ENCODE peak calls at places on chromosomes 11 and 22, in ten cellular contexts. One of them, this sample, is unnamed.

GRCh38 chr11:91257593-91258170 is 966.9 kb upstream of the FAT3 start:
- DNase-seq in COR-L47: no peak
- DNase-seq in cardiac muscle cell: no peak
- DNase-seq in HCT116: no peak
- DNase-seq in GDM1: no peak
- DNase-seq in stimulated activated CD4-positive, alpha-beta T cell treated with anti-CD3 and anti-CD28 coated beads, TNF-alpha, amount 100 ng/mL, for 48 hours: no peak
- DNase-seq in GM13976: no peak
- DNase-seq in GM13977: no peak
- DNase-seq in KG1: no peak
- DNase-seq in DMS79 treated with DMSO at 0.1 percent for 48 hours: no peak
- DNase-seq in this sample: no peak

GRCh38 chr11:26827567-26828037 is 105.7 kb upstream of the SLC5A12 start:
- DNase-seq in COR-L47: no peak
- DNase-seq in cardiac muscle cell: peak; percentile 2
- DNase-seq in HCT116: no peak
- DNase-seq in GDM1: no peak
- DNase-seq in stimulated activated CD4-positive, alpha-beta T cell treated with anti-CD3 and anti-CD28 coated beads, TNF-alpha, amount 100 ng/mL, for 48 hours: no peak
- DNase-seq in GM13976: no peak
- DNase-seq in GM13977: no peak
- DNase-seq in KG1: no peak
- DNase-seq in DMS79 treated with DMSO at 0.1 percent for 48 hours: no peak
- DNase-seq in this sample: no peak

GRCh38 chr22:19176175-19176630 is 2.3 kb downstream of the SLC25A1 start:
- DNase-seq in COR-L47: no peak
- DNase-seq in cardiac muscle cell: no peak
- DNase-seq in HCT116: no peak
- DNase-seq in GDM1: no peak
- DNase-seq in stimulated activated CD4-positive, alpha-beta T cell treated with anti-CD3 and anti-CD28 coated beads, TNF-alpha, amount 100 ng/mL, for 48 hours: no peak
- DNase-seq in GM13976: no peak
- DNase-seq in GM13977: no peak
- DNase-seq in KG1: no peak
- DNase-seq in DMS79 treated with DMSO at 0.1 percent for 48 hours: no peak
- DNase-seq in this sample: no peak

GRCh38 chr11:128775513-128775912 is 81.6 kb downstream of the FLI1 start:
- DNase-seq in COR-L47: no peak
- DNase-seq in cardiac muscle cell: no peak
- DNase-seq in HCT116: no peak
- DNase-seq in GDM1: no peak
- DNase-seq in stimulated activated CD4-positive, alpha-beta T cell treated with anti-CD3 and anti-CD28 coated beads, TNF-alpha, amount 100 ng/mL, for 48 hours: no peak
- DNase-seq in GM13976: no peak
- DNase-seq in GM13977: no peak
- DNase-seq in KG1: no peak
- DNase-seq in DMS79 treated with DMSO at 0.1 percent for 48 hours: no peak
- DNase-seq in this sample: no peak

GRCh38 chr11:110891411-110891810 is 179.2 kb upstream of the ARHGAP20 start:
- DNase-seq in COR-L47: no peak
- DNase-seq in cardiac muscle cell: no peak
- DNase-seq in HCT116: no peak
- DNase-seq in GDM1: no peak
- DNase-seq in stimulated activated CD4-positive, alpha-beta T cell treated with anti-CD3 and anti-CD28 coated beads, TNF-alpha, amount 100 ng/mL, for 48 hours: no peak
- DNase-seq in GM13976: no peak
- DNase-seq in GM13977: no peak
- DNase-seq in KG1: no peak
- DNase-seq in DMS79 treated with DMSO at 0.1 percent for 48 hours: no peak
- DNase-seq in this sample: no peak

GRCh38 chr11:124896071-124896750 is 1.5 kb downstream of the ROBO4 start:
- DNase-seq in COR-L47: no peak
- DNase-seq in cardiac muscle cell: no peak
- DNase-seq in HCT116: no peak
- DNase-seq in GDM1: no peak
- DNase-seq in stimulated activated CD4-positive, alpha-beta T cell treated with anti-CD3 and anti-CD28 coated beads, TNF-alpha, amount 100 ng/mL, for 48 hours: no peak
- DNase-seq in GM13976: no peak
- DNase-seq in GM13977: no peak
- DNase-seq in KG1: no peak
- DNase-seq in DMS79 treated with DMSO at 0.1 percent for 48 hours: no peak
- DNase-seq in this sample: peak; percentile 7

GRCh38 chr22:43094085-43094484 is 4.9 kb upstream of the TTLL1 start:
- DNase-seq in COR-L47: peak; percentile 20
- DNase-seq in cardiac muscle cell: no peak
- DNase-seq in HCT116: no peak
- DNase-seq in GDM1: no peak
- DNase-seq in stimulated activated CD4-positive, alpha-beta T cell treated with anti-CD3 and anti-CD28 coated beads, TNF-alpha, amount 100 ng/mL, for 48 hours: no peak
- DNase-seq in GM13976: no peak
- DNase-seq in GM13977: no peak
- DNase-seq in KG1: no peak
- DNase-seq in DMS79 treated with DMSO at 0.1 percent for 48 hours: peak; percentile 33
- DNase-seq in this sample: no peak

GRCh38 chr22:43498856-43499253 is 87.0 kb downstream of the MPPED1 start:
- DNase-seq in COR-L47: no peak
- DNase-seq in cardiac muscle cell: no peak
- DNase-seq in HCT116: no peak
- DNase-seq in GDM1: no peak
- DNase-seq in stimulated activated CD4-positive, alpha-beta T cell treated with anti-CD3 and anti-CD28 coated beads, TNF-alpha, amount 100 ng/mL, for 48 hours: no peak
- DNase-seq in GM13976: no peak
- DNase-seq in GM13977: no peak
- DNase-seq in KG1: no peak
- DNase-seq in DMS79 treated with DMSO at 0.1 percent for 48 hours: no peak
- DNase-seq in this sample: no peak

GRCh38 chr11:1490651-1491050 is 4.1 kb upstream of the MOB2 start:
- DNase-seq in COR-L47: no peak
- DNase-seq in cardiac muscle cell: no peak
- DNase-seq in HCT116: no peak
- DNase-seq in GDM1: no peak
- DNase-seq in stimulated activated CD4-positive, alpha-beta T cell treated with anti-CD3 and anti-CD28 coated beads, TNF-alpha, amount 100 ng/mL, for 48 hours: no peak
- DNase-seq in GM13976: no peak
- DNase-seq in GM13977: no peak
- DNase-seq in KG1: no peak
- DNase-seq in DMS79 treated with DMSO at 0.1 percent for 48 hours: no peak
- DNase-seq in this sample: no peak

GRCh38 chr22:25069758-25070461 is 117.4 kb downstream of the KIAA1671 start:
- DNase-seq in COR-L47: no peak
- DNase-seq in cardiac muscle cell: peak; percentile 46
- DNase-seq in HCT116: no peak
- DNase-seq in GDM1: no peak
- DNase-seq in stimulated activated CD4-positive, alpha-beta T cell treated with anti-CD3 and anti-CD28 coated beads, TNF-alpha, amount 100 ng/mL, for 48 hours: no peak
- DNase-seq in GM13976: no peak
- DNase-seq in GM13977: no peak
- DNase-seq in KG1: no peak
- DNase-seq in DMS79 treated with DMSO at 0.1 percent for 48 hours: peak; percentile 11
- DNase-seq in this sample: no peak

GRCh38 chr11:518463-519202 is 11.6 kb upstream of the RNH1 start:
- DNase-seq in COR-L47: no peak
- DNase-seq in cardiac muscle cell: peak; percentile 79
- DNase-seq in HCT116: peak; percentile 85
- DNase-seq in GDM1: no peak
- DNase-seq in stimulated activated CD4-positive, alpha-beta T cell treated with anti-CD3 and anti-CD28 coated beads, TNF-alpha, amount 100 ng/mL, for 48 hours: peak; percentile 83
- DNase-seq in GM13976: peak; percentile 97
- DNase-seq in GM13977: peak; percentile 95
- DNase-seq in KG1: no peak
- DNase-seq in DMS79 treated with DMSO at 0.1 percent for 48 hours: no peak
- DNase-seq in this sample: peak; percentile 94

GRCh38 chr11:125951731-125952130 is 5.9 kb downstream of the VSIG10L2 start:
- DNase-seq in COR-L47: no peak
- DNase-seq in cardiac muscle cell: no peak
- DNase-seq in HCT116: no peak
- DNase-seq in GDM1: no peak
- DNase-seq in stimulated activated CD4-positive, alpha-beta T cell treated with anti-CD3 and anti-CD28 coated beads, TNF-alpha, amount 100 ng/mL, for 48 hours: no peak
- DNase-seq in GM13976: no peak
- DNase-seq in GM13977: no peak
- DNase-seq in KG1: no peak
- DNase-seq in DMS79 treated with DMSO at 0.1 percent for 48 hours: no peak
- DNase-seq in this sample: no peak

GRCh38 chr11:120869097-120869496 is 154.8 kb upstream of the TBCEL start:
- DNase-seq in COR-L47: no peak
- DNase-seq in cardiac muscle cell: no peak
- DNase-seq in HCT116: no peak
- DNase-seq in GDM1: no peak
- DNase-seq in stimulated activated CD4-positive, alpha-beta T cell treated with anti-CD3 and anti-CD28 coated beads, TNF-alpha, amount 100 ng/mL, for 48 hours: no peak
- DNase-seq in GM13976: no peak
- DNase-seq in GM13977: no peak
- DNase-seq in KG1: no peak
- DNase-seq in DMS79 treated with DMSO at 0.1 percent for 48 hours: no peak
- DNase-seq in this sample: no peak

GRCh38 chr11:44556735-44557409 is 8.6 kb upstream of the CD82 start:
- DNase-seq in COR-L47: peak; percentile 25
- DNase-seq in cardiac muscle cell: peak; percentile 70
- DNase-seq in HCT116: peak; percentile 54
- DNase-seq in GDM1: peak; percentile 35
- DNase-seq in stimulated activated CD4-positive, alpha-beta T cell treated with anti-CD3 and anti-CD28 coated beads, TNF-alpha, amount 100 ng/mL, for 48 hours: no peak
- DNase-seq in GM13976: peak; percentile 36
- DNase-seq in GM13977: peak; percentile 15
- DNase-seq in KG1: no peak
- DNase-seq in DMS79 treated with DMSO at 0.1 percent for 48 hours: peak; percentile 73
- DNase-seq in this sample: no peak

GRCh38 chr22:30439836-30440235 is 14.3 kb downstream of the MTFP1 start:
- DNase-seq in COR-L47: no peak
- DNase-seq in cardiac muscle cell: no peak
- DNase-seq in HCT116: no peak
- DNase-seq in GDM1: no peak
- DNase-seq in stimulated activated CD4-positive, alpha-beta T cell treated with anti-CD3 and anti-CD28 coated beads, TNF-alpha, amount 100 ng/mL, for 48 hours: no peak
- DNase-seq in GM13976: no peak
- DNase-seq in GM13977: no peak
- DNase-seq in KG1: no peak
- DNase-seq in DMS79 treated with DMSO at 0.1 percent for 48 hours: no peak
- DNase-seq in this sample: no peak

GRCh38 chr11:72119188-72119587 is 6.7 kb upstream of the ANAPC15 start:
- DNase-seq in COR-L47: no peak
- DNase-seq in cardiac muscle cell: no peak
- DNase-seq in HCT116: no peak
- DNase-seq in GDM1: no peak
- DNase-seq in stimulated activated CD4-positive, alpha-beta T cell treated with anti-CD3 and anti-CD28 coated beads, TNF-alpha, amount 100 ng/mL, for 48 hours: no peak
- DNase-seq in GM13976: no peak
- DNase-seq in GM13977: no peak
- DNase-seq in KG1: no peak
- DNase-seq in DMS79 treated with DMSO at 0.1 percent for 48 hours: no peak
- DNase-seq in this sample: no peak

GRCh38 chr11:64355078-64355940 is 3.7 kb upstream of the RPS6KA4 start:
- DNase-seq in COR-L47: peak; percentile 91
- DNase-seq in cardiac muscle cell: peak; percentile 83
- DNase-seq in HCT116: peak; percentile 60
- DNase-seq in GDM1: peak; percentile 83
- DNase-seq in stimulated activated CD4-positive, alpha-beta T cell treated with anti-CD3 and anti-CD28 coated beads, TNF-alpha, amount 100 ng/mL, for 48 hours: no peak
- DNase-seq in GM13976: peak; percentile 83
- DNase-seq in GM13977: peak; percentile 85
- DNase-seq in KG1: peak; percentile 46
- DNase-seq in DMS79 treated with DMSO at 0.1 percent for 48 hours: peak; percentile 74
- DNase-seq in this sample: peak; percentile 77

GRCh38 chr11:6640985-6641701 is 14.5 kb downstream of the DCHS1 start:
- DNase-seq in COR-L47: no peak
- DNase-seq in cardiac muscle cell: no peak
- DNase-seq in HCT116: no peak
- DNase-seq in GDM1: no peak
- DNase-seq in stimulated activated CD4-positive, alpha-beta T cell treated with anti-CD3 and anti-CD28 coated beads, TNF-alpha, amount 100 ng/mL, for 48 hours: no peak
- DNase-seq in GM13976: no peak
- DNase-seq in GM13977: no peak
- DNase-seq in KG1: no peak
- DNase-seq in DMS79 treated with DMSO at 0.1 percent for 48 hours: no peak
- DNase-seq in this sample: no peak

GRCh38 chr11:35324981-35325380 is 94.4 kb downstream of the SLC1A2 start:
- DNase-seq in COR-L47: no peak
- DNase-seq in cardiac muscle cell: no peak
- DNase-seq in HCT116: no peak
- DNase-seq in GDM1: no peak
- DNase-seq in stimulated activated CD4-positive, alpha-beta T cell treated with anti-CD3 and anti-CD28 coated beads, TNF-alpha, amount 100 ng/mL, for 48 hours: no peak
- DNase-seq in GM13976: no peak
- DNase-seq in GM13977: no peak
- DNase-seq in KG1: no peak
- DNase-seq in DMS79 treated with DMSO at 0.1 percent for 48 hours: no peak
- DNase-seq in this sample: no peak

GRCh38 chr22:29336751-29337490 is 21.4 kb upstream of the RASL10A start:
- DNase-seq in COR-L47: no peak
- DNase-seq in cardiac muscle cell: no peak
- DNase-seq in HCT116: no peak
- DNase-seq in GDM1: no peak
- DNase-seq in stimulated activated CD4-positive, alpha-beta T cell treated with anti-CD3 and anti-CD28 coated beads, TNF-alpha, amount 100 ng/mL, for 48 hours: no peak
- DNase-seq in GM13976: no peak
- DNase-seq in GM13977: no peak
- DNase-seq in KG1: no peak
- DNase-seq in DMS79 treated with DMSO at 0.1 percent for 48 hours: no peak
- DNase-seq in this sample: no peak

GRCh38 chr11:33751878-33752277 is 15.7 kb upstream of the CD59 start:
- DNase-seq in COR-L47: no peak
- DNase-seq in cardiac muscle cell: no peak
- DNase-seq in HCT116: no peak
- DNase-seq in GDM1: no peak
- DNase-seq in stimulated activated CD4-positive, alpha-beta T cell treated with anti-CD3 and anti-CD28 coated beads, TNF-alpha, amount 100 ng/mL, for 48 hours: no peak
- DNase-seq in GM13976: no peak
- DNase-seq in GM13977: no peak
- DNase-seq in KG1: no peak
- DNase-seq in DMS79 treated with DMSO at 0.1 percent for 48 hours: no peak
- DNase-seq in this sample: no peak

GRCh38 chr11:107017433-107018227 is 646 bp downstream of the GUCY1A2 start:
- DNase-seq in COR-L47: peak; percentile 22
- DNase-seq in cardiac muscle cell: peak; percentile 73
- DNase-seq in HCT116: no peak
- DNase-seq in GDM1: no peak
- DNase-seq in stimulated activated CD4-positive, alpha-beta T cell treated with anti-CD3 and anti-CD28 coated beads, TNF-alpha, amount 100 ng/mL, for 48 hours: no peak
- DNase-seq in GM13976: peak; percentile 71
- DNase-seq in GM13977: peak; percentile 74
- DNase-seq in KG1: no peak
- DNase-seq in DMS79 treated with DMSO at 0.1 percent for 48 hours: peak; percentile 39
- DNase-seq in this sample: peak; percentile 46

GRCh38 chr11:12284321-12285050 is 92.9 kb upstream of the PARVA start:
- DNase-seq in COR-L47: no peak
- DNase-seq in cardiac muscle cell: no peak
- DNase-seq in HCT116: no peak
- DNase-seq in GDM1: no peak
- DNase-seq in stimulated activated CD4-positive, alpha-beta T cell treated with anti-CD3 and anti-CD28 coated beads, TNF-alpha, amount 100 ng/mL, for 48 hours: no peak
- DNase-seq in GM13976: no peak
- DNase-seq in GM13977: no peak
- DNase-seq in KG1: no peak
- DNase-seq in DMS79 treated with DMSO at 0.1 percent for 48 hours: peak; percentile 39
- DNase-seq in this sample: peak; percentile 2

This sample was measured in GM10248.